ENCODE peak calls at places on chromosomes 5 and 9, in six cellular contexts. J, O, G, F, E and A are unnamed samples.

GRCh38 chr9:127899200-127899943 is at the start of gene ST6GALNAC6:
- DNase-seq in O (peak; percentile 79), G (no peak), J (peak; percentile 57), F (no peak), E (peak; percentile 47), A (no peak)

GRCh38 chr9:87184956-87185642 is 237.8 kb upstream of the GAS1 start:
- DNase-seq in J (no peak), G (no peak), E (no peak), F (no peak), O (no peak), A (no peak)

GRCh38 chr5:149426931-149427330 is 47.8 kb upstream of the IL17B start:
- DNase-seq in J (no peak), G (no peak), O (no peak), E (no peak), F (no peak), A (no peak)

GRCh38 chr5:178793156-178793555 is 62.7 kb upstream of the ZNF354A start:
- DNase-seq in G (no peak), F (peak; percentile 61), O (no peak), J (no peak), E (peak; percentile 43), A (peak; percentile 21)

GRCh38 chr5:78675956-78676727 is 27.6 kb upstream of the LHFPL2 start:
- DNase-seq in E (no peak), G (no peak), F (no peak), J (no peak), O (no peak), A (no peak)

GRCh38 chr5:140627972-140628371 is 5.0 kb downstream of the CD14 start:
- DNase-seq in J (no peak), O (no peak), G (no peak), E (no peak), F (no peak), A (no peak)

GRCh38 chr9:77848428-77848827 is 183.2 kb downstream of the GNAQ start:
- DNase-seq in G (no peak), E (no peak), O (peak; percentile 83), J (no peak), F (no peak), A (no peak)

GRCh38 chr5:132205385-132206125 is 22.1 kb downstream of the P4HA2 start:
- DNase-seq in F (no peak), O (no peak), G (no peak), J (no peak), E (no peak), A (no peak)

GRCh38 chr5:39605145-39605544 is 180.4 kb upstream of the DAB2 start:
- DNase-seq in G (no peak), J (no peak), E (no peak), O (no peak), F (no peak), A (no peak)

GRCh38 chr9:135712571-135713295 is 10.7 kb downstream of the KCNT1 start:
- DNase-seq in F (no peak), J (no peak), O (no peak), E (no peak), G (no peak), A (no peak)

GRCh38 chr5:177100714-177101121 is 14.0 kb downstream of the FGFR4 start:
- DNase-seq in F (no peak), E (no peak), G (no peak), J (no peak), O (no peak), A (no peak)

GRCh38 chr5:1468247-1468612 is 23.0 kb upstream of the SLC6A3 start:
- DNase-seq in E (peak; percentile 25), J (no peak), G (no peak), F (no peak), O (peak; percentile 17), A (peak; percentile 27)

GRCh38 chr9:131609116-131609830 is 64.0 kb downstream of the PRRT1B start:
- DNase-seq in O (peak; percentile 51), F (no peak), J (no peak), G (no peak), E (no peak), A (no peak)

GRCh38 chr9:78745996-78746395 is 449.1 kb downstream of the PSAT1 start:
- DNase-seq in O (no peak), G (peak; percentile 69), J (no peak), E (no peak), F (no peak), A (no peak)

GRCh38 chr9:84297162-84297821 is 43.3 kb downstream of the SLC28A3 start:
- DNase-seq in J (no peak), F (no peak), O (no peak), G (no peak), E (no peak), A (no peak)

GRCh38 chr5:87361536-87362213 is 51.1 kb downstream of the CCNH start:
- DNase-seq in O (no peak), E (no peak), G (no peak), F (no peak), J (no peak), A (no peak)

GRCh38 chr5:55575815-55576583 is 41.2 kb upstream of the PLPP1 start:
- DNase-seq in J (no peak), E (no peak), O (no peak), G (no peak), F (no peak), A (peak; percentile 81)

GRCh38 chr9:93252781-93253530 is 69.0 kb downstream of the WNK2 start:
- DNase-seq in E (no peak), J (no peak), O (no peak), F (no peak), G (no peak), A (no peak)

GRCh38 chr5:116271432-116271831 is 186.6 kb downstream of the COMMD10 start:
- DNase-seq in J (no peak), O (no peak), E (no peak), G (no peak), F (no peak), A (no peak)

GRCh38 chr9:18493361-18494015 is 19.5 kb downstream of the ADAMTSL1 start:
- DNase-seq in J (no peak), O (no peak), G (peak; percentile 10), F (no peak), E (peak; percentile 32), A (no peak)

GRCh38 chr5:180253036-180253824 is 38.7 kb downstream of the MAPK9 start:
- DNase-seq in O (no peak), J (no peak), E (no peak), F (no peak), G (no peak), A (no peak)

GRCh38 chr5:134371834-134372340 is 518 bp downstream of the UBE2B start:
- DNase-seq in J (peak; percentile 8), G (no peak), E (peak; percentile 60), O (peak; percentile 38), F (peak; percentile 45), A (peak; percentile 56)

GRCh38 chr5:113389116-113389515 is 45.7 kb downstream of the TSSK1B start:
- DNase-seq in J (no peak), E (no peak), G (no peak), F (no peak), O (no peak), A (no peak)

GRCh38 chr5:55231476-55232193 is 1.8 kb downstream of the CCNO start:
- DNase-seq in J (no peak), G (no peak), O (no peak), F (no peak), E (no peak), A (no peak)

GRCh38 chr5:56192246-56192645 is 40.9 kb downstream of the ANKRD55 start:
- DNase-seq in G (no peak), O (no peak), J (no peak), F (no peak), E (no peak), A (no peak)

GRCh38 chr5:99866740-99867139 is 668.4 kb upstream of the FAM174A start:
- DNase-seq in E (no peak), F (no peak), O (no peak), G (no peak), J (no peak), A (no peak)